ENCODE peak calls at places on chromosome 14, in five cellular contexts. P, J, A, N and K are unnamed samples.

GRCh38 chr14:95297832-95298231 is 21.9 kb downstream of the CLMN start:
- DNase-seq in P (no peak), N (peak), A (no peak), J (no peak), K (no peak)

GRCh38 chr14:62303437-62303836 is 541.2 kb downstream of the SNAPC1 start:
- DNase-seq in J (no peak), P (no peak), A (no peak), N (no peak), K (no peak)

GRCh38 chr14:27386391-27386790 is 788.6 kb upstream of the NOVA1 start:
- DNase-seq in A (no peak), N (no peak), J (no peak), P (no peak), K (no peak)

GRCh38 chr14:24883571-24883970 is 166.4 kb downstream of the STXBP6 start:
- DNase-seq in P (no peak), A (no peak), J (no peak), N (no peak), K (no peak)

GRCh38 chr14:30971586-30971985 is 53.9 kb upstream of the AP4S1 start:
- DNase-seq in A (no peak), J (no peak), P (no peak), N (no peak), K (no peak)

GRCh38 chr14:25113394-25113793 is 63.4 kb upstream of the STXBP6 start:
- DNase-seq in N (no peak), P (no peak), A (no peak), J (no peak), K (no peak)

GRCh38 chr14:37274652-37275051 is 76.9 kb downstream of the MIPOL1 start:
- DNase-seq in A (no peak), N (no peak), P (no peak), J (no peak), K (no peak)

GRCh38 chr14:35879654-35880249 is 53.6 kb downstream of the BRMS1L start:
- DNase-seq in J (peak), P (peak), N (no peak), A (no peak), K (no peak)

GRCh38 chr14:21071225-21072041 is 1.3 kb downstream of the ARHGEF40 start:
- DNase-seq in P (no peak), J (peak), N (peak), A (peak), K (peak)

GRCh38 chr14:76274324-76274723 is 101.6 kb upstream of the ESRRB start:
- DNase-seq in J (no peak), P (no peak), A (no peak), N (no peak), K (no peak)

GRCh38 chr14:71103662-71104484 is 196.6 kb downstream of the PCNX1 start:
- DNase-seq in P (peak), J (peak), N (no peak), A (no peak), K (no peak)

DNA sequence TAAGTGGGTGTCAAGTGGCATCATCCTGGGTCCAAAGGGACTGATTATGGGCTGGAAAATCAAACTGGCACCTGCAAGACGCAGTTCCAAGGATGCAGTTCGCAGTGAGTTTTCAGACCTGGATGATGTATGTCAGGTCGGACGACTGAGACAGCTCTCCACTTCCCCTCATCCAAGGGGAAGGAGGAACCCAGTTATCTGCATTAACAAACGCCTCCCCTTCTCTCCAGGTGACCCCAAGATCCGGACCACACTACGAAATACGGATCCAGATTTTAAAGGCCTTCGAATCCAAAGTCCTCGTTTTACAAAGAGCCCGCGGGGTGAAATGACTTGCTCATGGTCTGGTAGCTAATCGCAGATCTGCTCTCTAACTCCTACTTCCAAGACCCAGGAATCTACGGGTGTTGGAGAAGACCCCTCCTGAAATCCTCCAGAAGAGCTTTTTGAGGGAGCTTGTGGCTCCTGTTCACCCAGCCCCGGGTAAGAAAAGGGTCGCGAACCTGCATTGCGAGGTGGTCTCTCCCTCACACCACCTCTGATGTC is 460 bp upstream of the SYNE2 start:
- DNase-seq in P (no peak), J (peak), N (no peak), A (no peak), K (no peak)
- H3K27ac ChIP-seq in P (peak), J (no peak), N (peak), A (no peak), K (peak)

GRCh38 chr14:93332853-93333630 is at the start of gene BTBD7:
- DNase-seq in J (peak), N (peak), P (peak), A (peak), K (peak)
- TF ChIP-seq CTCF in J (peak), N (peak), P (no peak), A (peak), K (no peak)

GRCh38 chr14:58751788-58752187 is 114.0 kb downstream of the DACT1 start:
- DNase-seq in A (no peak), J (no peak), P (no peak), N (peak), K (no peak)
- H3K27ac ChIP-seq in A (peak), J (no peak), P (no peak), N (peak), K (peak)

DNA sequence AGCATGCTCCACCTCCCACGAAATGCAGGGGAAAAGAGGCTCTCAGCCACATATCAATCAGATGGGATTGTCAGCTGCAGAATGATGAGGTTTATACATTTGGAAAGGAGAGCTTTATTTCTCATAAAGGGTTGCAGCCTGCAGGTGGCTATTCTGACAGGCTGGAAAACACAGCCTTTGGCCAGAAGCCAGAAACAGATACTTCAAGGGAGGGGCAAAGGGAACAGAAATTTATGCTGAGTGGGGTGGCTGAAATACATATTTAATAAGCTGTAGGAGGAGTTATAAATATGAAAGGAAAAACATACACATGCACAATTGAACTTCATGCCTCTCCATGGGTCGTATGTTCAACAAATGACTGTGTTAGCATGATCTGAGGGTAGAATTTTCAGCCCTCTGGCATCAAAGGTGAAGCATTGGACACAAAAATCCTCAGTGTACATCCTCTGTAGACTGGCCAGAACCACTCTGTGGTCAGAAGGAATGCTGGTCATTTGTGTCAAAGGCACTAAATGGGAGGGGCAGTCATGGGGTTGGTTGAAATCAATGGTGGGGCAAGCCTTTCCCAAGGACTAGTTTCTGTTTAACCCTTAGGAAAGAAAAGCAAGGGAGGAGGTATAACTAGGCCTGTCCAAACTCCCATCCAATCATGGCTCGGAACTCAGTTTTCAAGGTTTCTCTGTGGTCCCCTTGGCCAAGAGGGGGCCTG is 62.4 kb downstream of the TMX1 start:
- DNase-seq in P (no peak), N (no peak), J (no peak), A (no peak), K (no peak)
- TF ChIP-seq CTCF in P (no peak), N (no peak), J (no peak), A (no peak), K (no peak)

GRCh38 chr14:57389646-57390036 is 745 bp upstream of the NAA30 start:
- DNase-seq in A (no peak), N (no peak), J (no peak), P (no peak), K (no peak)
- H3K27ac ChIP-seq in A (peak), N (peak), J (peak), P (peak), K (peak)

GRCh38 chr14:48398675-48399282 is 723.4 kb upstream of the MDGA2 start:
- DNase-seq in J (peak), A (no peak), P (peak), N (no peak), K (no peak)
- TF ChIP-seq CTCF in J (peak), A (peak), P (peak), N (peak), K (no peak)

GRCh38 chr14:53004976-53005375 is 54.1 kb upstream of the FERMT2 start:
- DNase-seq in P (no peak), A (no peak), J (peak), N (no peak), K (no peak)
- H3K27ac ChIP-seq in P (no peak), A (no peak), J (no peak), N (no peak), K (peak)

DNA sequence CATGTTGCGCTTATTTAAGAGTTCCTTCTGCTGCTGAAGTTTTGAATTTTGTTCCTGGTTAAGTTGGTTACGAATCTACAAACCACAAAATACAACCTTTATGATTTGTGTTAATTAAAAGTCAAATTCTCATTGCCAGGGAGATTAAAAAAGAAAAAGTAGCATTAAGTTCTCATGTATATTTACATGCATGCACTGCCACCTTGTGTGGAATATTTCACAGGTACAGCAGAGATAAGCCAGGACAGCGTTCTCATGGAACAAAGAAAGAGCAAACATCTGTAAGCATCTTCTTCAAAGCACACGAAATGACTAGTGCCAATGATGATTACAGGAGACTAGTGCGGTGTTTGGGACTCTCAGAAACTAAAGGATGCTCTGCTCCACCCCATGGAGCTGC is 34.2 kb downstream of the ZFYVE21 start:
- DNase-seq in N (no peak), J (no peak), P (no peak), A (no peak), K (no peak)
- TF ChIP-seq CTCF in N (no peak), J (no peak), P (no peak), A (no peak), K (no peak)

GRCh38 chr14:69106451-69106850 is 46.5 kb downstream of the DCAF5 start:
- DNase-seq in P (no peak), A (no peak), J (no peak), N (no peak), K (no peak)
- H3K27ac ChIP-seq in P (no peak), A (no peak), J (no peak), N (no peak), K (no peak)

GRCh38 chr14:54908230-54908629 is 5.6 kb upstream of the GCH1 start:
- DNase-seq in A (no peak), P (no peak), J (no peak), N (no peak), K (no peak)

GRCh38 chr14:54901380-54902142 is 1.1 kb downstream of the GCH1 start:
- DNase-seq in P (no peak), N (no peak), J (no peak), A (no peak), K (no peak)

GRCh38 chr14:54906075-54906474 is 3.4 kb upstream of the GCH1 start:
- DNase-seq in P (no peak), J (no peak), A (no peak), N (no peak), K (no peak)

GRCh38 chr14:54902143-54902520 is 494 bp downstream of the GCH1 start:
- DNase-seq in N (peak), J (peak), A (no peak), P (peak), K (peak)

DNA sequence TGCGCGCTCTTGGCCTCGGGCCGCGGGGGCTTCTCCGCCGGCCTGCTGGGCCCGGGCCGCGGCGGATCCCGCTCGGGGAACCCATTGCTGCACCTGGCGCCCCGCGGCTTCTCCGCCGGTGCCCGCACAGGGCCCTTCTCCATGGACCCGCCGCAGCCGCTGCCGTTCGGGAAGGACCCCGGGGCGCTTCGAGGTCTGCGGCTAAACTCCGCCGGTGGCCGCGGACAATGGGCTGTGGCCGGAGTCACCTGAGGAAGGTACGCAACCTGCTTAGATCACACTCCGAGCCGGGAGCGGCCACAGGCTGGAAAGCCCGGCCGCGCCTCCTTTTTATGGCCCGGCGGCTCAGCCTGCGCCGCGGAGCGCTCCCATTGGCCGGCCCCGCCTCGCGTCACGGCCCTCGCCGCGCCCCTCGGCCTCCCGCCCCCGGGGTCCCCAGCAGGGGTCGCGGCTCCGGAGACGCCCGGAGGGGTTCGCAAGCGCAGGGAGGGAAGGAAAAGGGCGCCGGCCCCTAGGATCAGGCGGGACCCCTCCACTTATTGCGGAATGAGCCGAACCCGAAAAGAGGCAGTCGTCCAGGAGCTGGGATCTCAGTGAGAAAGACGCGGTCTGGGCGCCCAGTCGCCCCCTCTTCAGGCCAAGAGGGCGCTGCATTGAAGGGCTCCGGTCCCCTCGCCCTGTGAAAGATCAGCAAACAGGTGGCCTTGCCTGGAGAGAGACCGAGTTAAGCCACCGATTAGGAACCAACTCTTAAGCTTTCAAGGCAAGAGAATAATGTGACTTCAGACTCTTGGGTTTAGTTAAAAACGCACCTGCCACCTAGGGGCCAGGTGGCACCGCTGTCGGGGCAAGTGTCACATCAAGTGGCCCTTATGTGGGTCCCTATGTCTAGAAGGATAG is at the start of gene GCH1:
- DNase-seq in A (peak), P (peak), N (peak), J (peak), K (peak)
- TF ChIP-seq CTCF in A (peak), P (peak), N (peak), J (peak), K (peak)